ENCODE peak calls at places on chromosomes 5 and 9, in five cellular contexts. T is mammary epithelial cell; D is CD4-positive, alpha-beta memory T cell; A is upper lobe of right lung; O is fibroblast of lung. U is an unnamed sample. For H3K4me1, the result is how much of the 10 kb centered on the place peaks cover.

GRCh38 chr5:373710-374602 is 52.4 kb downstream of the AHRR start:
- DNase-seq in T (peak), D (peak), A (peak), O (peak), U (no peak)

GRCh38 chr9:95305770-95306492 is 11.6 kb downstream of the FANCC start:
- DNase-seq in T (no peak), D (no peak), A (no peak), O (peak), U (no peak)

GRCh38 chr5:135977375-135977928 is 22.7 kb upstream of the LECT2 start:
- DNase-seq in T (peak), D (no peak), A (peak), O (peak), U (peak)

GRCh38 chr9:109403116-109403515 is 82.3 kb upstream of the EPB41L4B start:
- DNase-seq in T (no peak), D (no peak), A (no peak), O (no peak), U (no peak)

GRCh38 chr9:125659201-125659840 is 47.7 kb downstream of the MAPKAP1 start:
- DNase-seq in T (peak), D (no peak), A (no peak), O (no peak), U (no peak)

GRCh38 chr5:126003309-126003708 is 419.9 kb upstream of the GRAMD2B start:
- DNase-seq in T (peak), D (no peak), A (no peak), O (peak), U (no peak)

GRCh38 chr9:107465467-107466451 is 23.8 kb downstream of the KLF4 start:
- DNase-seq in T (peak), D (no peak), A (peak), O (peak), U (peak)

GRCh38 chr5:159887050-159887449 is 29.2 kb upstream of the ADRA1B start:
- DNase-seq in T (no peak), D (no peak), A (no peak), O (no peak), U (no peak)

GRCh38 chr9:104258289-104259045 is 164.4 kb downstream of the SMC2 start:
- DNase-seq in T (no peak), D (no peak), A (no peak), O (no peak), U (no peak)

GRCh38 chr9:135077497-135078200 is 9.8 kb upstream of the OLFM1 start:
- DNase-seq in T (no peak), D (no peak), A (peak), O (no peak), U (no peak)

GRCh38 chr5:108238461-108238860 is 143.4 kb downstream of the FBXL17 start:
- DNase-seq in T (no peak), D (no peak), A (no peak), O (no peak), U (no peak)

GRCh38 chr9:131062979-131063378 is 33.4 kb upstream of the AIF1L start:
- DNase-seq in T (no peak), D (no peak), A (no peak), O (no peak), U (no peak)

GRCh38 chr5:31701642-31702041 is 62.7 kb downstream of the PDZD2 start:
- DNase-seq in T (no peak), D (no peak), A (no peak), O (no peak), U (no peak)

GRCh38 chr5:95621839-95622629 is 2.1 kb downstream of the GPR150 start:
- DNase-seq in T (no peak), D (peak), A (no peak), O (no peak), U (no peak)

GRCh38 chr5:31131381-31131811 is 62.1 kb upstream of the CDH6 start:
- DNase-seq in T (no peak), D (no peak), A (no peak), O (no peak), U (no peak)

GRCh38 chr5:68264024-68264956 is 48.7 kb downstream of the PIK3R1 start:
- DNase-seq in T (no peak), D (no peak), A (no peak), O (peak), U (no peak)

GRCh38 chr5:146482775-146483174 is 33.2 kb downstream of the GPR151 start:
- DNase-seq in T (no peak), D (no peak), A (no peak), O (no peak), U (no peak)

GRCh38 chr5:56155992-56156584 is 77.0 kb downstream of the ANKRD55 start:
- DNase-seq in T (no peak), D (no peak), A (no peak), O (no peak), U (peak)

GRCh38 chr5:110916373-110917049 is 155.0 kb upstream of the TSLP start:
- DNase-seq in T (peak), D (no peak), A (no peak), O (peak), U (no peak)

GRCh38 chr9:124754289-124754688 is 16.8 kb downstream of the NR6A1 start:
- DNase-seq in T (no peak), D (no peak), A (no peak), O (peak), U (no peak)

DNA sequence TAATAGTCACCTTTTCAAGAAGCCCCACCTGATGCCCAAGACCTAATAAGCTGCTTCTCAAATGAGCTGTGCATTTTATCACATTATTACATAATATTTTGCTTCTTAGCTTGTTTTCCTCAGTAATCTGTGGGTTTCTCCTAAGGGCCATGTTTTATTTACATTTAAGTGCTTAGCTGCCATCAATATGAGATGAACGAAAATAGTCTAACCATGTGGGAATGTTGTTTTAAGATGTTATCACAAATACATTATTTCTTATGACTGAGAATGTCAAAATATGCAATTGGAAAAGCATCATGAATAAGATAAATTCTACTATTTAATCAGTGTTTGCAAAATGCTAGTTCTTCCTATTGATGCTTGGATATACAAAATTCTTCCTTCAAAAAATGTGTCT is 10.1 kb downstream of the ARRDC3 start:
- DNase-seq in T (no peak), D (no peak), A (no peak), O (no peak), U (no peak)
- H3K4me1 ChIP-seq in T (under half), D (under half), A (half or more), O (under half), U (half or more)

GRCh38 chr9:137023157-137023556 is 4.9 kb downstream of the ABCA2 start:
- DNase-seq in T (no peak), D (no peak), A (no peak), O (no peak), U (no peak)
- H3K4me1 ChIP-seq in T (under half), D (under half), A (under half), O (under half), U (under half)

GRCh38 chr5:6728011-6728794 is 15.0 kb downstream of the TENT4A start:
- DNase-seq in T (no peak), D (no peak), A (no peak), O (no peak), U (no peak)

GRCh38 chr5:6730407-6730806 is 17.2 kb downstream of the TENT4A start:
- DNase-seq in T (no peak), D (no peak), A (peak), O (no peak), U (no peak)

GRCh38 chr5:6730807-6731206 is 17.6 kb downstream of the TENT4A start:
- DNase-seq in T (no peak), D (no peak), A (no peak), O (no peak), U (no peak)

GRCh38 chr5:6728795-6729183 is 15.6 kb downstream of the TENT4A start:
- DNase-seq in T (no peak), D (no peak), A (no peak), O (no peak), U (no peak)

GRCh38 chr5:6729400-6730310 is 16.4 kb downstream of the TENT4A start:
- DNase-seq in T (no peak), D (peak), A (peak), O (no peak), U (no peak)
- H3K4me1 ChIP-seq in T (under half), D (half or more), A (half or more), O (under half), U (half or more)

GRCh38 chr5:175386526-175386925 is 57.5 kb downstream of the DRD1 start:
- DNase-seq in T (no peak), D (no peak), A (no peak), O (no peak), U (no peak)
- H3K4me1 ChIP-seq in T (under half), D (under half), A (under half), O (under half), U (under half)

GRCh38 chr9:120541921-120542320 is 38.0 kb downstream of the CDK5RAP2 start:
- DNase-seq in T (no peak), D (no peak), A (no peak), O (no peak), U (no peak)
- H3K4me1 ChIP-seq in T (under half), D (under half), A (under half), O (under half), U (under half)